ENCODE peak calls at places on chromosomes 4 and X, in nine cellular contexts. W is NCI-H187; M is anterior cingulate cortex; I is T1000; Z is iris pigment epithelial cell; X is activated T-cell treated with anti-CD3 and anti-CD28 coated beads, Interleukin-2, amount 50 U/mL, for 48 hours; F is AG10803; G is GM19239; S is activated CD4-positive, alpha-beta memory T cell treated with anti-CD3 and anti-CD28 coated beads, Interleukin-2, amount 10 ng/mL, durations not matched to agents 7 days and 5 days. Q is an unnamed sample.

GRCh38 chr4:12679217-12679616 is 804.9 kb downstream of the RAB28 start:
- DNase-seq in F (no peak), G (no peak), S (no peak), M (no peak), I (no peak), Z (no peak), X (no peak), W (no peak), Q (no peak)

GRCh38 chr4:87442889-87443288 is 20.5 kb downstream of the NUDT9 start:
- DNase-seq in Z (peak; percentile 59), F (no peak), M (no peak), I (no peak), W (no peak), S (no peak), X (no peak), G (no peak), Q (no peak)

GRCh38 chrX:115017455-115017854 is at the start of gene IL13RA2:
- DNase-seq in G (no peak), M (no peak), S (no peak), X (no peak), I (no peak), Z (no peak), W (no peak), F (no peak), Q (peak; percentile 1)

GRCh38 chr4:13483142-13484044 is 747 bp downstream of the RAB28 start:
- DNase-seq in G (peak; percentile 3), M (peak; percentile 50), Z (peak; percentile 73), W (no peak), I (no peak), S (peak; percentile 31), X (peak; percentile 15), F (peak; percentile 72), Q (peak; percentile 63)

GRCh38 chrX:108064001-108064400 is 19.1 kb downstream of the VSIG1 start:
- DNase-seq in F (no peak), Z (no peak), I (no peak), W (no peak), S (no peak), X (no peak), G (no peak), M (no peak), Q (no peak)

GRCh38 chr4:34412233-34412632 is 1832.1 kb downstream of the ARAP2 start:
- DNase-seq in S (no peak), F (no peak), W (no peak), Z (no peak), X (no peak), G (no peak), M (no peak), I (no peak), Q (no peak)

GRCh38 chr4:113987382-113987930 is 8.0 kb upstream of the ARSJ start:
- DNase-seq in W (no peak), I (no peak), F (peak; percentile 47), G (no peak), M (no peak), X (no peak), Z (no peak), S (no peak), Q (no peak)

GRCh38 chrX:13377537-13377936 is 57.7 kb upstream of the ATXN3L start:
- DNase-seq in M (no peak), I (no peak), S (no peak), G (no peak), F (peak; percentile 97), Z (peak; percentile 88), X (no peak), W (no peak), Q (no peak)

GRCh38 chr4:8280158-8280875 is 10.8 kb downstream of the HTRA3 start:
- DNase-seq in G (no peak), Z (no peak), W (no peak), S (no peak), X (no peak), F (no peak), M (no peak), I (no peak), Q (no peak)

GRCh38 chrX:13123857-13124345 is 79.5 kb upstream of the FAM9C start:
- DNase-seq in S (peak; percentile 17), X (no peak), G (no peak), M (no peak), Z (peak; percentile 75), I (no peak), F (peak; percentile 47), W (no peak), Q (no peak)

GRCh38 chr4:81165853-81166430 is 49.1 kb downstream of the PRKG2 start:
- DNase-seq in Z (peak; percentile 27), I (no peak), G (no peak), M (no peak), X (no peak), F (peak; percentile 81), W (no peak), S (no peak), Q (no peak)

GRCh38 chr4:65018313-65018712 is 609.1 kb upstream of the TECRL start:
- DNase-seq in S (no peak), W (no peak), X (no peak), F (no peak), M (no peak), G (no peak), I (no peak), Z (no peak), Q (no peak)

GRCh38 chr4:149980941-149981340 is 97.3 kb upstream of the DCLK2 start:
- DNase-seq in M (no peak), W (peak; percentile 1), G (peak; percentile 7), I (no peak), F (peak; percentile 56), S (peak; percentile 56), X (peak; percentile 63), Z (peak; percentile 51), Q (peak; percentile 30)

GRCh38 chrX:55489315-55490009 is at the start of gene USP51:
- DNase-seq in I (peak; percentile 13), S (no peak), M (peak; percentile 16), F (peak; percentile 10), G (peak; percentile 9), Z (peak; percentile 26), X (peak; percentile 32), W (no peak), Q (peak; percentile 73)

GRCh38 chr4:8342651-8343050 is 73.1 kb downstream of the HTRA3 start:
- DNase-seq in F (no peak), X (no peak), M (no peak), S (no peak), I (no peak), W (no peak), Z (no peak), G (no peak), Q (no peak)

GRCh38 chr4:175369087-175369486 is 443.0 kb downstream of the GPM6A start:
- DNase-seq in G (no peak), X (no peak), W (no peak), F (peak; percentile 78), Z (peak; percentile 89), S (no peak), M (no peak), I (no peak), Q (no peak)

GRCh38 chr4:82493721-82494425 is 63.5 kb downstream of the ENOPH1 start:
- DNase-seq in X (no peak), Z (peak; percentile 20), I (no peak), S (no peak), F (peak; percentile 71), G (no peak), W (no peak), M (no peak), Q (no peak)

GRCh38 chr4:113288691-113289090 is 239.2 kb downstream of the ANK2 start:
- DNase-seq in Z (no peak), F (peak; percentile 61), W (no peak), I (no peak), X (no peak), S (no peak), M (no peak), G (no peak), Q (no peak)

GRCh38 chrX:26783512-26784225 is 567.7 kb downstream of the MAGEB5 start:
- DNase-seq in I (peak; percentile 1), M (no peak), F (peak; percentile 0), G (no peak), X (peak; percentile 17), S (no peak), Z (peak; percentile 41), W (peak; percentile 3), Q (peak; percentile 0)

GRCh38 chrX:151402719-151403390 is 5.8 kb downstream of the VMA21 start:
- DNase-seq in X (no peak), F (no peak), S (no peak), W (no peak), Z (no peak), I (no peak), G (no peak), M (no peak), Q (no peak)

GRCh38 chr4:72977936-72978485 is 91.5 kb downstream of the COX18 start:
- DNase-seq in S (no peak), I (no peak), G (no peak), W (no peak), F (no peak), X (no peak), M (no peak), Z (peak; percentile 14), Q (no peak)

GRCh38 chr4:122764808-122765189 is 32.3 kb downstream of the BBS12 start:
- DNase-seq in S (no peak), G (no peak), Z (peak; percentile 90), W (no peak), M (no peak), F (peak; percentile 94), I (no peak), X (no peak), Q (no peak)

GRCh38 chrX:1500701-1501624 is 36.0 kb downstream of the P2RY8 start:
- DNase-seq in W (no peak), S (peak; percentile 54), M (no peak), X (peak; percentile 32), Z (no peak), I (no peak), G (no peak), F (no peak), Q (no peak)

GRCh38 chr4:64582492-64582891 is 173.2 kb upstream of the TECRL start:
- DNase-seq in S (no peak), G (no peak), W (no peak), Z (no peak), I (no peak), X (no peak), F (no peak), M (no peak), Q (no peak)

GRCh38 chrX:15567886-15568616 is 32.7 kb downstream of the ACE2 start:
- DNase-seq in G (no peak), W (no peak), F (no peak), Z (no peak), X (no peak), I (no peak), M (no peak), S (no peak), Q (no peak)

GRCh38 chr4:153780876-153781275 is 8.0 kb downstream of the SFRP2 start:
- DNase-seq in I (no peak), X (no peak), G (no peak), S (no peak), W (no peak), F (no peak), M (no peak), Z (no peak), Q (no peak)

GRCh38 chrX:48498374-48498809 is 10.4 kb upstream of the PORCN start:
- DNase-seq in I (peak; percentile 84), X (no peak), F (peak; percentile 64), G (no peak), S (no peak), Z (peak; percentile 59), W (no peak), M (no peak), Q (no peak)

GRCh38 chr4:172650758-172651495 is 517.7 kb upstream of the GALNT7 start:
- DNase-seq in W (no peak), G (no peak), X (no peak), S (no peak), F (no peak), M (no peak), I (no peak), Z (peak; percentile 1), Q (no peak)

GRCh38 chrX:40090050-40090804 is 7.5 kb downstream of the BCOR start:
- DNase-seq in F (no peak), X (no peak), Z (no peak), G (no peak), W (no peak), M (no peak), I (no peak), S (peak; percentile 23), Q (no peak)

GRCh38 chr4:186617921-186618320 is 62.6 kb upstream of the MTNR1A start:
- DNase-seq in I (no peak), X (no peak), M (no peak), Z (no peak), G (no peak), W (no peak), S (no peak), F (peak; percentile 23), Q (no peak)

GRCh38 chrX:71181558-71181909 is 36.9 kb downstream of the NLGN3 start:
- DNase-seq in W (no peak), S (peak; percentile 48), M (no peak), F (no peak), I (no peak), G (no peak), X (peak; percentile 59), Z (no peak), Q (peak; percentile 17)

Q was measured in putamen.